ENCODE peak calls at places on chromosomes 7 and 10, in nine cellular contexts. B is upper lobe of left lung, M is adrenal gland, Q is stomach, W is A549, U is GM12891, L is thyroid gland, X is endothelial cell of umbilical vein, S is tibial nerve. K is an unnamed sample.
A peak's percentile ranks its signal among the peaks of the same experiment; 100 is the strongest.

GRCh38 chr7:6691609-6692106 is 15.1 kb downstream of the ZNF12 start:
- DNase-seq in W (no peak), U (no peak), X (peak; percentile 8), Q (no peak), S (no peak), B (no peak), L (no peak), M (no peak), K (no peak)

GRCh38 chr10:13893926-13894325 is 307.2 kb downstream of the PRPF18 start:
- DNase-seq in B (no peak), X (peak; percentile 41), U (no peak), W (no peak), M (no peak), L (no peak), Q (no peak), S (no peak), K (peak; percentile 64)

GRCh38 chr7:7176421-7177043 is 5.8 kb upstream of the C1GALT1 start:
- DNase-seq in Q (no peak), S (no peak), U (no peak), B (peak; percentile 21), X (peak; percentile 86), M (peak; percentile 57), L (no peak), W (peak; percentile 33), K (peak; percentile 41)

GRCh38 chr10:58697691-58698090 is 185.0 kb downstream of the BICC1 start:
- DNase-seq in L (no peak), Q (no peak), U (no peak), B (no peak), M (no peak), X (no peak), W (no peak), S (no peak), K (no peak)

GRCh38 chr7:149497467-149498261 is at the start of gene ZNF746:
- DNase-seq in W (peak; percentile 86), M (peak; percentile 84), Q (peak; percentile 88), S (peak; percentile 50), B (peak; percentile 92), X (peak; percentile 56), L (peak; percentile 81), U (peak; percentile 97), K (peak; percentile 92)

GRCh38 chr10:100360234-100360633 is 13.2 kb downstream of the SCD start:
- DNase-seq in L (no peak), S (no peak), M (no peak), U (no peak), X (no peak), B (no peak), Q (no peak), W (no peak), K (no peak)

GRCh38 chr7:101835136-101835535 is 17.7 kb downstream of the CUX1 start:
- DNase-seq in X (no peak), L (no peak), W (no peak), Q (no peak), U (no peak), S (no peak), B (peak; percentile 6), M (no peak), K (no peak)

GRCh38 chr10:29535012-29535777 is 99.6 kb downstream of the SVIL start:
- DNase-seq in U (no peak), Q (peak; percentile 69), S (peak; percentile 39), B (peak; percentile 52), M (peak; percentile 55), X (peak; percentile 55), L (peak; percentile 30), W (peak; percentile 84), K (peak; percentile 53)

GRCh38 chr10:122531935-122532334 is 28.6 kb upstream of the DMBT1 start:
- DNase-seq in Q (no peak), U (no peak), B (peak; percentile 83), S (no peak), L (peak; percentile 10), W (no peak), X (no peak), M (no peak), K (no peak)

GRCh38 chr7:108875139-108875538 is 305.5 kb downstream of the DNAJB9 start:
- DNase-seq in Q (no peak), X (peak; percentile 35), L (no peak), M (peak; percentile 2), S (no peak), U (no peak), W (no peak), B (no peak), K (no peak)

GRCh38 chr7:39686261-39686924 is 63.0 kb downstream of the RALA start:
- DNase-seq in U (no peak), L (no peak), Q (no peak), S (no peak), M (no peak), B (no peak), W (no peak), X (no peak), K (no peak)

GRCh38 chr10:95360122-95360715 is 69.4 kb upstream of the PDLIM1 start:
- DNase-seq in Q (no peak), M (no peak), W (no peak), X (peak; percentile 28), S (no peak), U (no peak), B (peak; percentile 41), L (no peak), K (no peak)

GRCh38 chr7:28291559-28291958 is 111.0 kb upstream of the JAZF1 start:
- DNase-seq in L (no peak), W (no peak), S (no peak), X (no peak), B (no peak), Q (no peak), U (no peak), M (no peak), K (no peak)

DNA sequence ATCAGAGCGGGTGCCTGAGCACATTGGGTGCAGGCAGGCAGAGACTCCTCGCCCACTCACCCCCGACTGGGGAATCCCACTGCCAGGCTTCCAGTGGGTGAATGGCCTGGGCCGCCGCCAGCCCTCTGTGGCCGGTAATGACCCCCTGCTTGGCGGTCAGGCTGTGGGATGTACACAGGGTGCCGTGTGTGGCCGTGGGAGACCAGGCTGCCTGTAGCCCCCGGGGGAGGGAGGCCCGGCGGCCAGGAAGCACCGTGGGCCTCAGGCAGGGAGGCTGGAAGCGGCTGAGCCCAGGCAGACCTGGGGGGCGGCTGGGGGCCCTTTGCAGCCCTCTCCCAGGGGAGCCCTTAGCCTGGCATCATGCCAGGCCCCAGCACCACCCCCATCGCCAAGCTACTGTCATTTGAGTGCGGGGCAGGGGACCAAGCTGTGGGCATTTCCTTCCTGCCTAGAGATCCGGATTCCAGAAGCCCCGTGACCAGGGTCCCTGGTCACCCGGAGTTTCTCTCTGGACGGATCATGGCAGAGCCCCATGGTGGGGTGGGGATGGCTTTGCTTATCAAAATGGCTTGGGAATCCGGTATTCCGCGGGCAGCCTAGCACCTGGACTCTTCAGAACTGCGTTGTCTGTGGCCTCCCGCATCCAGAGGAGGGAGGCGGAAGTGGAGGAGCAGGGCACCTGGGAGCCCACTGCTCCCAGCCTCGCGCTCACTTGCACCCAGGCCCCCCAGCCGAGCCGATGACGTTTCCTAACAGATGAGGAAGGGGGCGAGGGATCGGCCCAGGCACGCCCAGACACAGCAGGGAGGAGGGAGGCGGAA is 1.1 kb downstream of the TTYH3 start:
- DNase-seq in B (peak; percentile 69), X (peak; percentile 61), Q (peak; percentile 52), U (no peak), W (peak; percentile 57), L (peak; percentile 90), S (peak; percentile 37), M (peak; percentile 81), K (peak; percentile 98)
- TF ChIP-seq POLR2A in B (peak; percentile 44), X (no peak), Q (no peak), U (no peak), W (peak; percentile 32), L (no peak), S (no peak), M (no peak), K (no peak)

DNA sequence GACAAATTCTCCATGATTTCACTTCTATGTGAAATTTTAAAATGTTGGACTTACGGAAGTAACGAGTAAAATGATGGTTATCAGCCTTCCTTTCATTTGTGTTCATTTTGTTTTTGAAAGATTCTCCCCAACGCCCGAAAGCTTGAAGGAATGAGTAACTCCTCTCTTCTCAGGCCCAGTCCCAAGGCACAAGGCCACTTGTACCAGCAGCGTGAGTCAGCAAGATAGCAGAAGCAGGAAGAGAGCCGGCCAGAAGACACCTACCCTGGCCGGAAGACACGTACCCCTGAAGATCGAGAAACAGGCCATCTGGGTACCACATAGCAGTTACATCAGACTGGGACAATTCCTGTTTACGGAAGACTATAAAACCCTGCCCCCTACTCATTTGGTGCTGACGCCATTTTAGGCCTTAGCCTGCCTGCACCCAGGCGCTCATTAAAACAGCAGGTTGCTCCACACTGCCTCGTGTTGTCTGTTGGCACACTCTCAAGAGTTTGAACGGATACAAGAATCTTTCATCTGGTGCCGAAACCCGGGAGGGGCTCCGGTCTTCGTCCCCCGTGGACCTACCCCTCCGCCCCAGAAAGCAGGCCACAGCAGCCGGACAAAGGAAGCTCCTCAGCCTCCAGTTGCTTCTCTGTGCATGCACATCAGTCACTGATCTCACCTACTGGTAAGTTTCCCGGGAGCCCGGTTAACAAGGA is 60.4 kb downstream of the LRRC17 start:
- DNase-seq in X (peak; percentile 91), S (no peak), U (no peak), L (no peak), W (no peak), Q (no peak), B (peak; percentile 45), M (peak; percentile 89), K (no peak)
- TF ChIP-seq POLR2A in X (peak; percentile 42), S (no peak), U (no peak), L (no peak), W (no peak), Q (no peak), B (no peak), M (peak; percentile 47), K (no peak)

DNA sequence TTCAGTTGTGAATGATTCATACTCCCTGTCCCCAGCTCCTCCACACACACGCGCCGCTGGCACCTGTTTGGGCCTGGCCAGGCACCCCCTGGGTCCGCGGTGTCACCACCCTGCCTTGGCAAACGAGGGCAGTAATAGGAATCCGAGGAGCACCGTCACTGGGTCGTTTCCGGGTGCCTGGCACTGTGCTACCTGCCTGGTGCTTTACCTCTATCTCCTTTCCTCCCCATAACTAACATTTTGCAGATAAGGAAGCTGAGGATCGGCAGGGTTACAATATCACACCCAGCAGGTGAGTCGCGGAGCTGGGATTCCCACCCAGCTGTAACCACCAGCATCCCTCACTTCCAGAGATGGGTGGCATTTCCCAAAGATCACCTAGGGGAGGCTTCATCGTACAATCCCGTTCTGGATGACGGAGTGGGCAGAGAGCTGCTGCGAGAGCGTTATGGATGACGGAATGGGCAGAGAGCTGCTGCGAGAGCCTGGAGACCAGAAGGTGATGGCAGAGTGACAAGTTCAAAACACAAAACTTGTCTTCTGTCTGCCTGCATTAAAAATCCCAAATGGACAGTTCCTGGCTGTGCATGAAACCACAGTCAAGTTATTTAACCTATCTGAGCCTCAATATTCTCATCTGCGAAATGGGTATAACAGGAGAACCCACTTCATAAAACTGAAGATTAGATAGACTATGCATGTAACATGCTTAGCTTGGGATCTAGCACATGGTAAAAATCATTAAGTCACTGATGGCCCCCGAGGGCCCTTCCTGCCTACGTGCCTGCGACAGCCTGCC is 1.1 kb upstream of the HSPA12A start:
- DNase-seq in M (no peak), B (no peak), W (no peak), U (no peak), L (no peak), S (no peak), Q (no peak), X (no peak), K (peak; percentile 88)
- TF ChIP-seq POLR2A in M (no peak), B (no peak), W (peak; percentile 26), U (no peak), L (no peak), S (peak; percentile 23), Q (no peak), X (no peak), K (no peak)

DNA sequence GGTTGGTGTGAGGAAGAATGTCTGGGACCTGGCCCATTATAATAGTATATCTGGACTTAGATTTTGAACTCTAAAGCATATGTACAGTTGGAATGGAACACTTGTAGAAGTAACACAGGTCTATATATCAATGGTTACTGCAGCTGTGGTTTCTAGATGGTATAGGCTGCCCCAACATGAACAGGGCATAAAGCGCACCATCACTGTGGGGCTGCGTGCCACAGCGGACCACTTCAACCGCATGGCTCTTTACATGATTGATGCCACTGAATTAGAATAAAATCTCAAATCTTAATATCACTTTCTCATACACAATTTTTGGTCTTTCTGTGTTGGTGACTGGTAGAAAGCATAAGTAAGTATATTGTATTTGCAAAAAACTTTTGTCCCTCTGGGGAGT is 59.5 kb downstream of the KLRG2 start:
- DNase-seq in U (no peak), M (no peak), B (no peak), S (no peak), W (no peak), L (no peak), X (no peak), Q (no peak), K (no peak)
- TF ChIP-seq POLR2A in U (no peak), M (no peak), B (no peak), S (no peak), W (no peak), L (no peak), X (no peak), Q (no peak), K (no peak)

K was measured in H54.